ENCODE peak calls at places on chromosomes 13 and 19, in nine cellular contexts. U is lower leg skin; D is substantia nigra; E is stimulated activated CD4-positive, alpha-beta T cell treated with anti-CD3 and anti-CD28 coated beads, Interleukin-4, amount 100 ng/mL, for 4 hours; B is T-helper 1 cell; O is posterior cingulate gyrus; R is mucosa of descending colon; A is GM06990; X is dorsolateral prefrontal cortex. J is an unnamed sample.
A peak's percentile ranks its signal among the peaks of the same experiment; 100 is the strongest.

GRCh38 chr13:76512676-76513277 is 373.4 kb downstream of the KCTD12 start:
- DNase-seq in B (no peak), E (no peak), D (no peak), X (no peak), R (no peak), U (no peak), O (no peak), A (no peak), J (no peak)

GRCh38 chr19:54271106-54271505 is 9.8 kb downstream of the LILRB2 start:
- DNase-seq in O (no peak), B (no peak), R (peak; percentile 27), U (peak; percentile 36), A (no peak), X (no peak), D (peak; percentile 18), E (no peak), J (no peak)

GRCh38 chr13:111202745-111203144 is 87.6 kb downstream of the ARHGEF7 start:
- DNase-seq in D (no peak), R (no peak), X (no peak), A (peak; percentile 51), B (no peak), O (no peak), E (no peak), U (no peak), J (no peak)

GRCh38 chr19:55368106-55368505 is 2.2 kb downstream of the IL11 start:
- DNase-seq in X (no peak), D (no peak), U (no peak), B (no peak), A (no peak), R (no peak), E (no peak), O (no peak), J (no peak)

GRCh38 chr13:66210677-66211076 is 1019.5 kb downstream of the PCDH9 start:
- DNase-seq in E (no peak), O (no peak), U (no peak), R (no peak), B (no peak), A (no peak), X (no peak), D (no peak), J (no peak)

GRCh38 chr13:98875146-98875729 is 102.6 kb downstream of the DOCK9 start:
- DNase-seq in E (no peak), U (no peak), O (no peak), A (no peak), B (no peak), R (no peak), X (no peak), D (no peak), J (no peak)

GRCh38 chr19:29329460-29330134 is 116.6 kb upstream of the UQCRFS1 start:
- DNase-seq in O (peak; percentile 60), A (no peak), E (no peak), U (no peak), R (no peak), B (no peak), D (no peak), X (no peak), J (no peak)

GRCh38 chr13:24217601-24218281 is 57.2 kb downstream of the SPATA13 start:
- DNase-seq in E (no peak), R (peak; percentile 75), B (no peak), D (peak; percentile 31), O (no peak), A (no peak), X (no peak), U (no peak), J (no peak)

GRCh38 chr19:51136333-51136732 is 5.8 kb upstream of the SIGLEC7 start:
- DNase-seq in D (no peak), A (no peak), B (no peak), O (peak; percentile 65), E (no peak), X (peak; percentile 12), R (no peak), U (no peak), J (no peak)

GRCh38 chr13:106561551-106562170 is 6.3 kb downstream of the ARGLU1 start:
- DNase-seq in D (no peak), A (peak; percentile 35), E (peak; percentile 42), U (no peak), X (no peak), B (no peak), O (no peak), R (peak; percentile 18), J (peak; percentile 12)

GRCh38 chr13:30735025-30735967 is at the start of gene ALOX5AP:
- DNase-seq in R (peak; percentile 29), O (peak; percentile 55), E (peak; percentile 22), U (no peak), D (no peak), B (no peak), A (peak; percentile 60), X (no peak), J (no peak)

GRCh38 chr13:42807236-42807635 is 25.9 kb downstream of the FAM216B start:
- DNase-seq in A (no peak), D (no peak), U (no peak), X (no peak), O (no peak), B (no peak), R (no peak), E (no peak), J (no peak)

GRCh38 chr19:57280165-57280912 is at the start of gene ZNF460:
- DNase-seq in B (peak; percentile 90), U (peak; percentile 96), A (peak; percentile 98), D (peak; percentile 89), E (peak; percentile 96), X (peak; percentile 97), R (peak; percentile 97), O (peak; percentile 99), J (peak; percentile 95)